ENCODE peak calls at places on chromosomes 1 and 21, in four cellular contexts. R is T47D; W is activated naive CD4-positive, alpha-beta T cell; N is NCI-H774. F is an unnamed sample.

GRCh38 chr21:42887321-42887720 is 5.8 kb upstream of the NDUFV3 start:
- DNase-seq in R (no peak), W (no peak), N (no peak), F (no peak)

GRCh38 chr1:74728736-74729135 is 4.1 kb downstream of the CRYZ start:
- DNase-seq in N (no peak), W (no peak), R (no peak), F (no peak)

GRCh38 chr1:10621906-10622305 is 147.2 kb downstream of the PEX14 start:
- DNase-seq in W (no peak), R (no peak), N (no peak), F (no peak)

GRCh38 chr1:151535326-151536271 is 4.5 kb upstream of the TUFT1 start:
- DNase-seq in R (no peak), W (no peak), N (no peak), F (no peak)

GRCh38 chr1:113675299-113675698 is 84.0 kb downstream of the PHTF1 start:
- DNase-seq in N (no peak), W (no peak), R (no peak), F (no peak)

GRCh38 chr1:25478633-25479032 is 47.9 kb downstream of the MACO1 start:
- DNase-seq in N (no peak), W (no peak), R (no peak), F (no peak)

GRCh38 chr1:232066521-232066920 is 439.9 kb downstream of the DISC1 start:
- DNase-seq in N (no peak), R (no peak), W (no peak), F (no peak)

GRCh38 chr1:227780101-227781044 is 35.1 kb upstream of the PRSS38 start:
- DNase-seq in N (no peak), W (no peak), R (no peak), F (no peak)

GRCh38 chr1:208167229-208167869 is 76.8 kb downstream of the PLXNA2 start:
- DNase-seq in W (no peak), N (peak), R (no peak), F (no peak)

GRCh38 chr1:24720152-24720551 is 25.1 kb upstream of the CLIC4 start:
- DNase-seq in R (no peak), W (no peak), N (no peak), F (no peak)

GRCh38 chr21:26844258-26845065 is 747 bp downstream of the ADAMTS1 start:
- DNase-seq in W (no peak), R (no peak), N (no peak), F (no peak)

GRCh38 chr1:22529901-22530621 is 33.2 kb upstream of the EPHA8 start:
- DNase-seq in N (no peak), W (no peak), R (no peak), F (no peak)

GRCh38 chr1:1435911-1436633 is 582 bp downstream of the VWA1 start:
- DNase-seq in R (no peak), N (no peak), W (no peak), F (no peak)

GRCh38 chr1:16017461-16018303 is at the start of gene HSPB7:
- DNase-seq in N (no peak), W (no peak), R (no peak), F (no peak)

GRCh38 chr1:226436855-226437491 is 29.1 kb upstream of the PARP1 start:
- DNase-seq in W (no peak), N (no peak), R (no peak), F (no peak)

GRCh38 chr1:10880063-10880462 is 83.6 kb upstream of the CASZ1 start:
- DNase-seq in R (no peak), N (no peak), W (no peak), F (no peak)

GRCh38 chr1:47262787-47263413 is 30.9 kb upstream of the TAL1 start:
- DNase-seq in W (no peak), N (peak), R (peak), F (no peak)

GRCh38 chr1:243179714-243180113 is 75.4 kb downstream of the CEP170 start:
- DNase-seq in R (no peak), N (no peak), W (no peak), F (no peak)

GRCh38 chr1:55876276-55877060 is 661.3 kb upstream of the USP24 start:
- DNase-seq in N (no peak), W (no peak), R (no peak), F (no peak)

GRCh38 chr1:119286587-119287181 is 81.9 kb upstream of the HAO2 start:
- DNase-seq in N (peak), W (no peak), R (no peak), F (no peak)

GRCh38 chr1:26021647-26022403 is at the start of gene EXTL1:
- DNase-seq in R (peak), W (no peak), N (no peak), F (no peak)

GRCh38 chr1:223390618-223391017 is 2.6 kb upstream of the CCDC185 start:
- DNase-seq in N (no peak), W (no peak), R (no peak), F (no peak)

GRCh38 chr21:20701235-20701634 is 297.0 kb upstream of the NCAM2 start:
- DNase-seq in W (no peak), N (no peak), R (no peak), F (no peak)

GRCh38 chr1:201499795-201500669 is 6.9 kb downstream of the CSRP1 start:
- DNase-seq in R (no peak), N (no peak), W (no peak), F (no peak)

F was measured in KG1.